ENCODE peak calls at places on chromosomes 7 and 10, in five cellular contexts. One of them, this sample, is unnamed.

GRCh38 chr10:119315128-119316001 is 108.0 kb downstream of the GRK5 start:
- DNase-seq in OCI-LY7: no peak
- DNase-seq in colonic mucosa: peak; percentile 35
- DNase-seq in hepatocyte: peak; percentile 86
- DNase-seq in neuronal stem cell: peak; percentile 40
- DNase-seq in this sample: peak; percentile 28

GRCh38 chr10:130023454-130024230 is 59.6 kb upstream of the EBF3 start:
- DNase-seq in hepatocyte: peak; percentile 2
- DNase-seq in colonic mucosa: no peak
- DNase-seq in neuronal stem cell: no peak
- DNase-seq in OCI-LY7: no peak
- DNase-seq in this sample: no peak

GRCh38 chr7:139426258-139427028 is 57.0 kb downstream of the KLRG2 start:
- DNase-seq in colonic mucosa: no peak
- DNase-seq in OCI-LY7: no peak
- DNase-seq in hepatocyte: no peak
- DNase-seq in neuronal stem cell: no peak
- DNase-seq in this sample: no peak

GRCh38 chr7:46850563-46851325 is 731.2 kb downstream of the TNS3 start:
- DNase-seq in colonic mucosa: no peak
- DNase-seq in hepatocyte: no peak
- DNase-seq in OCI-LY7: no peak
- DNase-seq in neuronal stem cell: no peak
- DNase-seq in this sample: no peak

GRCh38 chr10:15232279-15232678 is 63.8 kb upstream of the NMT2 start:
- DNase-seq in hepatocyte: no peak
- DNase-seq in neuronal stem cell: no peak
- DNase-seq in colonic mucosa: no peak
- DNase-seq in OCI-LY7: no peak
- DNase-seq in this sample: no peak

GRCh38 chr10:129725011-129725410 is 239.1 kb downstream of the EBF3 start:
- DNase-seq in OCI-LY7: no peak
- DNase-seq in colonic mucosa: no peak
- DNase-seq in hepatocyte: no peak
- DNase-seq in neuronal stem cell: no peak
- DNase-seq in this sample: no peak

GRCh38 chr10:118017850-118018249 is 28.9 kb downstream of the RAB11FIP2 start:
- DNase-seq in neuronal stem cell: peak; percentile 70
- DNase-seq in OCI-LY7: no peak
- DNase-seq in colonic mucosa: no peak
- DNase-seq in hepatocyte: no peak
- DNase-seq in this sample: no peak

GRCh38 chr7:92768501-92769360 is 67.6 kb downstream of the CDK6 start:
- DNase-seq in colonic mucosa: no peak
- DNase-seq in OCI-LY7: peak; percentile 4
- DNase-seq in hepatocyte: no peak
- DNase-seq in neuronal stem cell: no peak
- DNase-seq in this sample: no peak

GRCh38 chr7:101411477-101411954 is 48.8 kb downstream of the COL26A1 start:
- DNase-seq in neuronal stem cell: no peak
- DNase-seq in hepatocyte: no peak
- DNase-seq in OCI-LY7: no peak
- DNase-seq in colonic mucosa: no peak
- DNase-seq in this sample: no peak

GRCh38 chr7:7554021-7554432 is 12.7 kb upstream of the MIOS start:
- DNase-seq in OCI-LY7: no peak
- DNase-seq in hepatocyte: no peak
- DNase-seq in neuronal stem cell: no peak
- DNase-seq in colonic mucosa: no peak
- DNase-seq in this sample: no peak

GRCh38 chr7:130695840-130696239 is 9.5 kb upstream of the TSGA13 start:
- DNase-seq in OCI-LY7: peak; percentile 18
- DNase-seq in colonic mucosa: no peak
- DNase-seq in neuronal stem cell: peak; percentile 6
- DNase-seq in hepatocyte: peak; percentile 23
- DNase-seq in this sample: peak; percentile 13

GRCh38 chr7:112997831-112998230 is 88.8 kb downstream of the GPR85 start:
- DNase-seq in OCI-LY7: no peak
- DNase-seq in neuronal stem cell: no peak
- DNase-seq in colonic mucosa: no peak
- DNase-seq in hepatocyte: no peak
- DNase-seq in this sample: no peak

GRCh38 chr7:18532813-18533212 is 37.3 kb downstream of the HDAC9 start:
- DNase-seq in colonic mucosa: no peak
- DNase-seq in OCI-LY7: no peak
- DNase-seq in hepatocyte: no peak
- DNase-seq in neuronal stem cell: no peak
- DNase-seq in this sample: no peak

GRCh38 chr7:18529213-18529612 is 33.7 kb downstream of the HDAC9 start:
- DNase-seq in neuronal stem cell: no peak
- DNase-seq in OCI-LY7: no peak
- DNase-seq in colonic mucosa: no peak
- DNase-seq in hepatocyte: no peak
- DNase-seq in this sample: no peak

GRCh38 chr7:18534481-18534880 is 38.9 kb downstream of the HDAC9 start:
- DNase-seq in colonic mucosa: no peak
- DNase-seq in neuronal stem cell: no peak
- DNase-seq in hepatocyte: no peak
- DNase-seq in OCI-LY7: no peak
- DNase-seq in this sample: no peak

GRCh38 chr7:18531539-18531938 is 36.0 kb downstream of the HDAC9 start:
- DNase-seq in OCI-LY7: no peak
- DNase-seq in hepatocyte: no peak
- DNase-seq in neuronal stem cell: no peak
- DNase-seq in colonic mucosa: no peak
- DNase-seq in this sample: no peak

DNA sequence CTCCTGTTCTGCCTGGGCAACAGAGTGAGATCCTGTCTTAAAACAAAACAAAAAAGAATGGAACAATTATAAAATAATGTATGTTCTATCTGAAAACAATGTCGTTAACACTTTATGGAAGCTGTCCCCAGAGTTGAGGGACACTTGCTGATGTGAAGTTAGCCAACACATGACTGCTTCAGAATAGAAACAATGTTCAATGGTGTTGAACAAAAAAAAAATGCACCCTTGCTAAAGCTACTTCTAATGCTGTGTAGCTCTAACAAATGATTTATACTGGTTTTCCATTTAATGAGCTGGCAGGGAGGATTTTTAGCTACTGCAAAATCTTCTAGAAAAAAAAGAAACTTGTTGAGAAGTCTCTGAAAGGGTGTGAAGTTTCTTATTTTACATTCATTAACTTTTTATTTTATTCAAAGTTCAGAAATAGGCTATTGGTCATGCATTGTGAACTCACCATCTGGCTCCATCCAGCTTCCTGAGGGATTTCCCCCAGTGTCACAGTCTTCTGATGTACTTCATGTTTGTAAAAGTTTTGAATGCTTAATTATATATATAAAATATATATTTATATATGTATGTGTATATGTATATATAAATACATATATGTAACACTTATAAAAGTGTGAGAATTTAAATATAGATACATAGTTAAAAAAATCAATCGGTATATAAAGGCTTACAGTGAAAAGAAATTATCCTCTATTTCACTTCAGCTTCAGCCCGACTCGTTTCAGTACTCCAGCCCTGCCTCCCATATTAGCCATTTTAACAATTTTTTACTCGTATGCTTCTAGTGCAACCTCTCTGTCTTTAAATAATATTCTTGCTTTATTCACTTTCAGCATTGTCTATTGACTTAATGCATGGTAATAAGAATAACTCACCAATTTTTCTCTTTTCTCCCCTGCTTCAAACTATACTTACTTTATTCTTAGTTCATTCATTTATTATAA is 35.0 kb downstream of the HDAC9 start:
- DNase-seq in colonic mucosa: no peak
- DNase-seq in OCI-LY7: peak; percentile 63
- DNase-seq in hepatocyte: no peak
- DNase-seq in neuronal stem cell: no peak
- DNase-seq in this sample: no peak
- H3K27ac ChIP-seq in colonic mucosa: no peak overlapping the region
- H3K27ac ChIP-seq in OCI-LY7: peak overlapping the region; percentile 88
- H3K27ac ChIP-seq in hepatocyte: no peak overlapping the region
- H3K27ac ChIP-seq in neuronal stem cell: no peak overlapping the region
- H3K27ac ChIP-seq in this sample: no peak overlapping the region

DNA sequence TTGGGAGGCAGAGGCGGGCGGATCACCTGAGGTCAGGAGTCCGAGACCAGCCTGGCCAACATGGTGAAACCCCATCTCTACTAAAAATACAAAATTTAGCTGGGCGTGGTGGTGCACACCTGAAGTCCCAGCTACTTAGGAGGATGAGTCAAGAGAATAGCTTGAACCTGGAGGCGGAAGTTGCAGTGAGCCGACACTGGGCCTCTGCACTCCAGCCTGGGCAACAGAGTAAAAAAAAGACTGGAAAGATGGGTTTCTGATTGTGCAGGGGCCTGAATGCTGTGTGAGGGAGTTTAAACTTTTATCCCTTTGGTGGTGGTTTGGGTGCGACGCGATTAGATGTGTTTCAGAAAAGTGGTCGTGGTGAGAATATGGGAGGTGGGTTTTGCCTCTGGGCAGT is 1.8 kb downstream of the CHST12 start:
- DNase-seq in colonic mucosa: no peak
- DNase-seq in hepatocyte: no peak
- DNase-seq in neuronal stem cell: no peak
- DNase-seq in OCI-LY7: no peak
- DNase-seq in this sample: no peak
- H3K4me1 ChIP-seq in colonic mucosa: peaks cover 7% of the 10 kb centered on the region
- H3K4me1 ChIP-seq in hepatocyte: peaks cover 10% of the 10 kb centered on the region
- H3K4me1 ChIP-seq in neuronal stem cell: peaks cover 15% of the 10 kb centered on the region
- H3K4me1 ChIP-seq in OCI-LY7: peaks cover 47% of the 10 kb centered on the region
- H3K4me1 ChIP-seq in this sample: peaks cover 23% of the 10 kb centered on the region

DNA sequence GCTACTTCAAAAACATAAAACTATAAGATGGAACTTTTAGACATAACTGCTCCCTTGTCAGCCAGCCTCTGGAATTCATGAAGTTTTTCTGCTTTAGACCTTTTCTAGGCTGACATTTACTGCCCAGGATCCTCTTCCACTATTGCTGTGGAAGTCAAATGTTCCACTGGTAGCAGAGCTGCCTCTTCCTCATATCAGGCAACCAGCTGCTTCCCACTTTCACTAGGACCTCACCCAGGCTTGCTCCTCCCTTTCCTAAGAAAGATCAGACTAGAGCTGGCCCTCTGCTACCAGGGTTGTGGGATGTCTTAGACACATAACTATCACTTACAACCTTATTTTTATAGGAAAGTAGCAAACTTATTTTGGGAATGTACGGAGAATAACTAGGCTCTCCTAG is 121.5 kb downstream of the CTTNBP2 start:
- DNase-seq in neuronal stem cell: no peak
- DNase-seq in OCI-LY7: no peak
- DNase-seq in hepatocyte: no peak
- DNase-seq in colonic mucosa: no peak
- DNase-seq in this sample: no peak
- H3K27ac ChIP-seq in neuronal stem cell: no peak overlapping the region
- H3K27ac ChIP-seq in OCI-LY7: no peak overlapping the region
- H3K27ac ChIP-seq in hepatocyte: no peak overlapping the region
- H3K27ac ChIP-seq in colonic mucosa: no peak overlapping the region
- H3K27ac ChIP-seq in this sample: no peak overlapping the region

DNA sequence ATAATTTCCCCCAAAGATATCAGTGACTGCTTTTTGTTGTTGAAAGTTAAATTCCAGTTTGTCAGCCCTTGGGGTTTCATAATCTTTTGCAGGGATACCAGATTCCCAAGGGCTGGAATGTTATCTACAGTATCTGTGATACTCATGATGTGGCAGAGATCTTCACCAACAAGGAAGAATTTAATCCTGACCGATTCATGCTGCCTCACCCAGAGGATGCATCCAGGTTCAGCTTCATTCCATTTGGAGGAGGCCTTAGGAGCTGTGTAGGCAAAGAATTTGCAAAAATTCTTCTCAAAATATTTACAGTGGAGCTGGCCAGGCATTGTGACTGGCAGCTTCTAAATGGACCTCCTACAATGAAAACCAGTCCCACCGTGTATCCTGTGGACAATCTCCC is 3.2 kb downstream of the CYP26A1 start:
- DNase-seq in neuronal stem cell: no peak
- DNase-seq in OCI-LY7: no peak
- DNase-seq in colonic mucosa: no peak
- DNase-seq in hepatocyte: no peak
- DNase-seq in this sample: no peak
- H3K4me1 ChIP-seq in neuronal stem cell: peaks cover 17% of the 10 kb centered on the region
- H3K4me1 ChIP-seq in OCI-LY7: no peaks in the 10 kb centered on the region
- H3K4me1 ChIP-seq in colonic mucosa: peaks cover 10% of the 10 kb centered on the region
- H3K4me1 ChIP-seq in hepatocyte: peaks cover 30% of the 10 kb centered on the region
- H3K4me1 ChIP-seq in this sample: no peaks in the 10 kb centered on the region

GRCh38 chr10:95400789-95401188 is 110.0 kb upstream of the PDLIM1 start:
- DNase-seq in OCI-LY7: no peak
- DNase-seq in hepatocyte: no peak
- DNase-seq in neuronal stem cell: no peak
- DNase-seq in colonic mucosa: no peak
- DNase-seq in this sample: no peak
- H3K27ac ChIP-seq in OCI-LY7: no peak overlapping the region
- H3K27ac ChIP-seq in hepatocyte: no peak overlapping the region
- H3K27ac ChIP-seq in neuronal stem cell: no peak overlapping the region
- H3K27ac ChIP-seq in colonic mucosa: no peak overlapping the region
- H3K27ac ChIP-seq in this sample: no peak overlapping the region

DNA sequence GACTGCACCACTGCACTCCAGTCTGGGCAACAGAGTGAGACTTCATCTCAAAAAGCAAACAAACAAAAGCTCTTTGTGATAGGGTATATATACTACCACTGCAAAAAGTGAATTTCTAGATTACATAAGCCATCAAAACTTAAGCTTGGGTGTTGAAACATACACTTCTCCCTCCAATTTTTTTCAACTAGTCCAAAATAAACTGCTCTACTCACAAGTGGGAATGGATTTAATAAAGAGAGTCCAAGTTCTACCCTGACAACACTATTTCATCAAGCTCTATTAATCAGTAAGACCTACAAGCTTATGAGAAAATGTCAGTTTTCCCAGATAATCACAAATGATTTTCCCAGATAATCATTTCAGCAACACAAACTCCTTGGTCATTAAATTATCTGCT is 82.7 kb downstream of the NT5C2 start:
- DNase-seq in colonic mucosa: no peak
- DNase-seq in neuronal stem cell: no peak
- DNase-seq in hepatocyte: no peak
- DNase-seq in OCI-LY7: no peak
- DNase-seq in this sample: no peak
- H3K4me1 ChIP-seq in colonic mucosa: no peaks in the 10 kb centered on the region
- H3K4me1 ChIP-seq in neuronal stem cell: peaks cover 1% of the 10 kb centered on the region
- H3K4me1 ChIP-seq in hepatocyte: peaks cover 18% of the 10 kb centered on the region
- H3K4me1 ChIP-seq in OCI-LY7: no peaks in the 10 kb centered on the region
- H3K4me1 ChIP-seq in this sample: no peaks in the 10 kb centered on the region